ENCODE peak calls at places on chromosomes 13 and 19, in ten cellular contexts. U, L, O, W, H, X, C, Y, B and S are unnamed samples.

GRCh38 chr19:16626796-16627193 is 1.2 kb downstream of the MED26 start:
- DNase-seq in U (no peak), L (no peak), O (no peak), W (peak; percentile 9), H (no peak), X (no peak), C (no peak), Y (no peak), B (no peak), S (no peak)

GRCh38 chr19:49229416-49229815 is 71.8 kb downstream of the TRPM4 start:
- DNase-seq in U (no peak), L (no peak), O (peak; percentile 17), W (no peak), H (no peak), X (no peak), C (no peak), Y (no peak), B (no peak), S (no peak)

GRCh38 chr13:110820311-110820710 is 94.6 kb downstream of the ANKRD10 start:
- DNase-seq in U (no peak), L (no peak), O (no peak), W (no peak), H (no peak), X (no peak), C (peak; percentile 85), Y (no peak), B (no peak), S (no peak)

GRCh38 chr19:3664879-3665642 is 35.2 kb downstream of the PIP5K1C start:
- DNase-seq in U (no peak), L (no peak), O (no peak), W (no peak), H (no peak), X (no peak), C (no peak), Y (no peak), B (no peak), S (no peak)

GRCh38 chr13:38686635-38687245 is at the start of gene FREM2:
- DNase-seq in U (peak; percentile 94), L (no peak), O (peak; percentile 26), W (no peak), H (peak; percentile 73), X (peak; percentile 91), C (peak; percentile 60), Y (peak; percentile 69), B (no peak), S (no peak)

GRCh38 chr19:33684550-33685303 is 63.0 kb downstream of the CHST8 start:
- DNase-seq in U (no peak), L (no peak), O (no peak), W (no peak), H (no peak), X (peak; percentile 50), C (no peak), Y (no peak), B (no peak), S (no peak)

GRCh38 chr13:20411638-20412342 is 113.9 kb downstream of the CRYL1 start:
- DNase-seq in U (no peak), L (no peak), O (no peak), W (no peak), H (no peak), X (no peak), C (no peak), Y (no peak), B (no peak), S (no peak)

GRCh38 chr19:2327773-2328400 is 499 bp downstream of the LSM7 start:
- DNase-seq in U (no peak), L (no peak), O (peak; percentile 96), W (peak; percentile 94), H (peak; percentile 81), X (peak; percentile 75), C (no peak), Y (no peak), B (no peak), S (no peak)

GRCh38 chr19:34254552-34255432 is at the start of gene GARRE1:
- DNase-seq in U (peak; percentile 89), L (peak; percentile 36), O (no peak), W (peak; percentile 63), H (no peak), X (peak; percentile 94), C (peak; percentile 80), Y (peak; percentile 48), B (no peak), S (peak; percentile 45)

GRCh38 chr19:2623743-2624142 is 78.8 kb downstream of the GNG7 start:
- DNase-seq in U (no peak), L (no peak), O (no peak), W (no peak), H (no peak), X (no peak), C (no peak), Y (no peak), B (no peak), S (no peak)

GRCh38 chr19:752652-753517 is 2.0 kb downstream of the MISP start:
- DNase-seq in U (peak; percentile 99), L (no peak), O (peak; percentile 89), W (peak; percentile 91), H (peak; percentile 73), X (peak; percentile 56), C (no peak), Y (peak; percentile 81), B (no peak), S (no peak)

GRCh38 chr13:50552424-50552966 is 291.0 kb downstream of the DLEU7 start:
- DNase-seq in U (no peak), L (no peak), O (peak; percentile 32), W (peak; percentile 25), H (no peak), X (no peak), C (no peak), Y (no peak), B (no peak), S (no peak)

GRCh38 chr19:52785506-52785905 is 1.1 kb downstream of the ZNF600 start:
- DNase-seq in U (no peak), L (no peak), O (no peak), W (no peak), H (no peak), X (no peak), C (no peak), Y (no peak), B (no peak), S (no peak)

GRCh38 chr13:25881946-25882574 is 169.8 kb downstream of the SHISA2 start:
- DNase-seq in U (no peak), L (no peak), O (peak; percentile 78), W (peak; percentile 22), H (no peak), X (peak; percentile 27), C (peak; percentile 34), Y (no peak), B (no peak), S (no peak)

GRCh38 chr13:80251403-80251802 is 89.5 kb downstream of the SPRY2 start:
- DNase-seq in U (no peak), L (peak; percentile 11), O (peak; percentile 77), W (peak; percentile 64), H (peak; percentile 80), X (no peak), C (peak; percentile 40), Y (no peak), B (no peak), S (no peak)

GRCh38 chr13:82522872-82523271 is 1359.4 kb downstream of the SLITRK1 start:
- DNase-seq in U (no peak), L (no peak), O (no peak), W (no peak), H (no peak), X (no peak), C (no peak), Y (no peak), B (no peak), S (no peak)

GRCh38 chr13:40152904-40153303 is 497.4 kb downstream of the COG6 start:
- DNase-seq in U (no peak), L (no peak), O (no peak), W (no peak), H (no peak), X (no peak), C (no peak), Y (no peak), B (no peak), S (no peak)

GRCh38 chr13:73166204-73166603 is 107.4 kb downstream of the KLF5 start:
- DNase-seq in U (peak; percentile 50), L (no peak), O (no peak), W (no peak), H (no peak), X (no peak), C (no peak), Y (no peak), B (no peak), S (no peak)

GRCh38 chr13:31894931-31895330 is 136.6 kb upstream of the FRY start:
- DNase-seq in U (no peak), L (no peak), O (no peak), W (no peak), H (no peak), X (no peak), C (no peak), Y (no peak), B (no peak), S (no peak)

GRCh38 chr13:98279473-98280175 is 102.6 kb upstream of the RNF113B start:
- DNase-seq in U (no peak), L (no peak), O (no peak), W (no peak), H (no peak), X (peak; percentile 61), C (peak; percentile 84), Y (no peak), B (no peak), S (no peak)

GRCh38 chr13:112752211-112752610 is 62.4 kb downstream of the ATP11A start:
- DNase-seq in U (no peak), L (no peak), O (no peak), W (no peak), H (no peak), X (no peak), C (no peak), Y (no peak), B (no peak), S (no peak)

GRCh38 chr19:46601318-46602224 is at the start of gene CALM3:
- DNase-seq in U (peak; percentile 38), L (no peak), O (no peak), W (no peak), H (no peak), X (peak; percentile 40), C (no peak), Y (no peak), B (no peak), S (no peak)

GRCh38 chr13:75181906-75182305 is 300.1 kb downstream of the TBC1D4 start:
- DNase-seq in U (no peak), L (no peak), O (peak; percentile 93), W (peak; percentile 91), H (peak; percentile 56), X (no peak), C (no peak), Y (no peak), B (no peak), S (no peak)

GRCh38 chr13:22801402-22802003 is 379.3 kb upstream of the SGCG start:
- DNase-seq in U (no peak), L (no peak), O (peak; percentile 10), W (no peak), H (no peak), X (no peak), C (no peak), Y (no peak), B (no peak), S (no peak)